ENCODE peak calls at places on chromosomes 7 and 10, in five cellular contexts. V is HT1080; L is stimulated activated CD8-positive, alpha-beta memory T cell treated with anti-CD3 and anti-CD28 coated beads, Interleukin-4, amount 100 ng/mL, for 48 hours; X is myocyte; D is NCI-H1417. I is an unnamed sample.

GRCh38 chr10:132136689-132137088 is 50.1 kb upstream of the DPYSL4 start:
- DNase-seq in V (no peak), L (no peak), X (no peak), D (no peak), I (no peak)

GRCh38 chr7:121960678-121961461 is 87.9 kb downstream of the PTPRZ1 start:
- DNase-seq in V (peak), L (no peak), X (peak), D (peak), I (peak)

GRCh38 chr10:14560794-14561765 is 213.6 kb downstream of the FAM107B start:
- DNase-seq in V (no peak), L (no peak), X (peak), D (no peak), I (no peak)

GRCh38 chr7:32299133-32299702 is 191.0 kb downstream of the LSM5 start:
- DNase-seq in V (peak), L (no peak), X (no peak), D (no peak), I (no peak)

GRCh38 chr10:11177926-11178453 is 160.3 kb downstream of the CELF2 start:
- DNase-seq in V (no peak), L (no peak), X (no peak), D (no peak), I (no peak)

GRCh38 chr10:104069610-104070009 is 16.1 kb downstream of the COL17A1 start:
- DNase-seq in V (no peak), L (no peak), X (no peak), D (no peak), I (no peak)

GRCh38 chr7:86667732-86668131 is 24.0 kb downstream of the GRM3 start:
- DNase-seq in V (no peak), L (no peak), X (no peak), D (peak), I (peak)

GRCh38 chr10:5776150-5776880 is 36.9 kb downstream of the GDI2 start:
- DNase-seq in V (no peak), L (no peak), X (peak), D (no peak), I (peak)

GRCh38 chr7:80240265-80241025 is 105.8 kb downstream of the GNAI1 start:
- DNase-seq in V (peak), L (no peak), X (no peak), D (no peak), I (no peak)

GRCh38 chr7:130154131-130154500 is 51.1 kb downstream of the TMEM209 start:
- DNase-seq in V (no peak), L (no peak), X (no peak), D (no peak), I (no peak)

GRCh38 chr7:153405704-153406485 is 646.3 kb upstream of the DPP6 start:
- DNase-seq in V (no peak), L (no peak), X (no peak), D (no peak), I (no peak)

GRCh38 chr10:13743101-13743693 is 156.4 kb downstream of the PRPF18 start:
- DNase-seq in V (no peak), L (no peak), X (peak), D (no peak), I (no peak)

GRCh38 chr7:14596421-14596820 is 306.1 kb downstream of the DGKB start:
- DNase-seq in V (peak), L (no peak), X (peak), D (no peak), I (peak)

GRCh38 chr10:1534820-1535219 is 202.5 kb downstream of the ADARB2 start:
- DNase-seq in V (no peak), L (no peak), X (no peak), D (no peak), I (no peak)

GRCh38 chr7:5586279-5586962 is 162.8 kb upstream of the TNRC18 start:
- DNase-seq in V (no peak), L (no peak), X (no peak), D (peak), I (no peak)

I was measured in RKO.